ENCODE peak calls at places on chromosome 20, in five cellular contexts. W is NCI-H2081 treated with DMSO at 0.1 percent for 48 hours, V is HFFc6, F is progenitor cell of endocrine pancreas, N is GM12891. P is an unnamed sample.

GRCh38 chr20:22686097-22686496 is 101.7 kb upstream of the FOXA2 start:
- DNase-seq in F (no peak), N (no peak), W (peak; percentile 54), V (peak; percentile 45), P (peak; percentile 34)

GRCh38 chr20:54475334-54476287 is at the start of gene DOK5:
- DNase-seq in W (no peak), F (peak; percentile 16), V (no peak), N (peak; percentile 7), P (peak; percentile 31)

GRCh38 chr20:34639755-34640222 is 37.1 kb downstream of the PIGU start:
- DNase-seq in F (no peak), N (no peak), V (no peak), W (peak; percentile 86), P (no peak)

GRCh38 chr20:37504404-37505096 is 16.5 kb upstream of the NNAT start:
- DNase-seq in F (no peak), V (no peak), N (no peak), W (no peak), P (no peak)

GRCh38 chr20:728022-728944 is 40.0 kb downstream of the SLC52A3 start:
- DNase-seq in V (peak; percentile 3), N (peak; percentile 63), W (no peak), F (peak; percentile 76), P (peak; percentile 71)

GRCh38 chr20:17614812-17615644 is 45.2 kb downstream of the DSTN start:
- DNase-seq in F (no peak), W (no peak), V (no peak), N (peak; percentile 5), P (no peak)

GRCh38 chr20:64161595-64162238 is 2.5 kb upstream of the MYT1 start:
- DNase-seq in N (peak; percentile 61), W (no peak), V (no peak), F (peak; percentile 72), P (peak; percentile 72)

GRCh38 chr20:62822239-62822787 is 5.5 kb downstream of the COL9A3 start:
- DNase-seq in V (no peak), N (no peak), W (no peak), F (no peak), P (no peak)

GRCh38 chr20:43824699-43825402 is 89.8 kb upstream of the TOX2 start:
- DNase-seq in N (no peak), W (no peak), V (peak; percentile 45), F (no peak), P (peak; percentile 16)

GRCh38 chr20:48284837-48285236 is 499.6 kb upstream of the SULF2 start:
- DNase-seq in W (no peak), F (no peak), N (no peak), V (no peak), P (no peak)

GRCh38 chr20:35547319-35547718 is 5.4 kb downstream of the ERGIC3 start:
- DNase-seq in F (no peak), N (no peak), W (no peak), V (no peak), P (no peak)

GRCh38 chr20:22403860-22404608 is 180.3 kb downstream of the FOXA2 start:
- DNase-seq in V (no peak), F (no peak), N (no peak), W (peak; percentile 26), P (no peak)

GRCh38 chr20:9235518-9235917 is 166.6 kb downstream of the PLCB4 start:
- DNase-seq in V (peak; percentile 88), N (no peak), W (no peak), F (no peak), P (no peak)

GRCh38 chr20:5264807-5265206 is 51.9 kb downstream of the PROKR2 start:
- DNase-seq in V (no peak), W (no peak), N (no peak), F (no peak), P (no peak)

GRCh38 chr20:58452667-58453255 is 62.4 kb downstream of the APCDD1L start:
- DNase-seq in W (no peak), N (no peak), V (no peak), F (no peak), P (no peak)

GRCh38 chr20:10672579-10673127 is 1.1 kb downstream of the JAG1 start:
- DNase-seq in N (no peak), W (no peak), V (peak; percentile 37), F (peak; percentile 23), P (peak; percentile 37)

GRCh38 chr20:50534567-50534966 is 24.4 kb downstream of the PTPN1 start:
- DNase-seq in W (no peak), V (peak; percentile 89), F (no peak), N (no peak), P (no peak)

GRCh38 chr20:62508641-62509051 is 32.9 kb upstream of the GATA5 start:
- DNase-seq in N (no peak), F (no peak), W (no peak), V (no peak), P (no peak)

P was measured in neural crest cell.